ENCODE peak calls at places on chromosomes 1 and 21, in four cellular contexts. K is IMR-90, G is prostate gland, I is osteocyte. Q is an unnamed sample.

GRCh38 chr1:88035578-88035977 is 648.5 kb upstream of the PKN2 start:
- DNase-seq in K (no peak), I (no peak), G (no peak), Q (no peak)

GRCh38 chr1:205913451-205914204 is 29.6 kb downstream of the SLC26A9 start:
- DNase-seq in I (peak), K (no peak), G (peak), Q (peak)

GRCh38 chr1:153470707-153471106 is 10.3 kb upstream of the S100A7 start:
- DNase-seq in K (no peak), G (no peak), I (no peak), Q (no peak)

GRCh38 chr1:153429266-153430165 is 13.2 kb downstream of the S100A7A start:
- DNase-seq in I (peak), G (no peak), K (no peak), Q (no peak)

GRCh38 chr1:17637055-17637454 is 97.6 kb downstream of the ARHGEF10L start:
- DNase-seq in K (no peak), G (no peak), I (no peak), Q (no peak)

GRCh38 chr1:24266398-24266941 is 52.7 kb upstream of the GRHL3 start:
- DNase-seq in K (peak), I (no peak), G (no peak), Q (peak)

GRCh38 chr1:202012544-202013478 is 2.4 kb downstream of the ELF3 start:
- DNase-seq in I (no peak), G (no peak), K (no peak), Q (no peak)

GRCh38 chr1:200226268-200226968 is 183.4 kb downstream of the ZNF281 start:
- DNase-seq in G (no peak), I (no peak), K (peak), Q (no peak)

GRCh38 chr1:221868894-221869293 is 127.0 kb upstream of the DUSP10 start:
- DNase-seq in K (peak), G (no peak), I (no peak), Q (peak)

GRCh38 chr1:33141216-33141615 is 40.6 kb downstream of the TRIM62 start:
- DNase-seq in G (no peak), I (no peak), K (no peak), Q (no peak)

GRCh38 chr1:11736746-11737639 is 1.1 kb downstream of the AGTRAP start:
- DNase-seq in I (no peak), K (peak), G (peak), Q (peak)

GRCh38 chr1:145858238-145858936 is 494 bp downstream of the PIAS3 start:
- DNase-seq in G (peak), K (peak), I (no peak), Q (peak)

GRCh38 chr1:33410091-33410701 is 20.7 kb downstream of the PHC2 start:
- DNase-seq in K (peak), I (no peak), G (no peak), Q (no peak)

GRCh38 chr1:7373936-7374760 is 396.9 kb upstream of the VAMP3 start:
- DNase-seq in I (peak), K (peak), G (no peak), Q (no peak)

GRCh38 chr1:233337505-233337904 is 10.0 kb downstream of the MAP3K21 start:
- DNase-seq in K (no peak), I (no peak), G (no peak), Q (no peak)

GRCh38 chr1:246724725-246725095 is 501 bp downstream of the SCCPDH start:
- DNase-seq in I (no peak), K (peak), G (no peak), Q (peak)

GRCh38 chr1:7784492-7785071 is 491 bp downstream of the PER3 start:
- DNase-seq in I (no peak), K (no peak), G (no peak), Q (no peak)

GRCh38 chr1:218616681-218617080 is 271.5 kb downstream of the TGFB2 start:
- DNase-seq in G (no peak), I (no peak), K (peak), Q (peak)

GRCh38 chr1:211839106-211839505 is 8.5 kb upstream of the LPGAT1 start:
- DNase-seq in K (no peak), G (no peak), I (no peak), Q (no peak)

GRCh38 chr21:32340863-32341848 is 42.5 kb downstream of the MRAP start:
- DNase-seq in G (no peak), K (no peak), I (no peak), Q (no peak)

GRCh38 chr1:88646852-88647645 is 37.0 kb upstream of the PKN2 start:
- DNase-seq in I (no peak), G (no peak), K (no peak), Q (peak)

GRCh38 chr1:29339176-29339575 is 102.9 kb downstream of the PTPRU start:
- DNase-seq in I (no peak), K (no peak), G (no peak), Q (no peak)

GRCh38 chr1:155007253-155007828 is 4.7 kb downstream of the ZBTB7B start:
- DNase-seq in G (peak), I (no peak), K (no peak), Q (no peak)

GRCh38 chr1:16967095-16967567 is 13.3 kb downstream of the MFAP2 start:
- DNase-seq in K (peak), I (no peak), G (no peak), Q (peak)

GRCh38 chr1:214666674-214667073 is 63.7 kb downstream of the CENPF start:
- DNase-seq in K (no peak), I (no peak), G (no peak), Q (no peak)

GRCh38 chr21:37866027-37866426 is 50.2 kb downstream of the KCNJ6 start:
- DNase-seq in I (peak), G (no peak), K (no peak), Q (peak)

GRCh38 chr1:208184993-208185703 is 59.0 kb downstream of the PLXNA2 start:
- DNase-seq in G (no peak), I (no peak), K (peak), Q (peak)

GRCh38 chr1:97739596-97740103 is 181.2 kb downstream of the DPYD start:
- DNase-seq in I (no peak), K (peak), G (no peak), Q (no peak)

GRCh38 chr1:3523980-3524379 is 69.5 kb downstream of the ARHGEF16 start:
- DNase-seq in K (no peak), G (no peak), I (no peak), Q (no peak)

GRCh38 chr21:42040411-42041180 is 30.4 kb upstream of the ZBTB21 start:
- DNase-seq in G (no peak), I (no peak), K (peak), Q (peak)

GRCh38 chr21:28804089-28804670 is 188.5 kb downstream of the LTN1 start:
- DNase-seq in K (no peak), I (no peak), G (no peak), Q (no peak)

GRCh38 chr21:28799926-28800325 is 192.8 kb downstream of the LTN1 start:
- DNase-seq in I (no peak), K (no peak), G (no peak), Q (no peak)

GRCh38 chr21:28805885-28806284 is 186.8 kb downstream of the LTN1 start:
- DNase-seq in K (peak), I (no peak), G (no peak), Q (peak)

GRCh38 chr21:28798798-28799197 is 193.9 kb downstream of the LTN1 start:
- DNase-seq in G (no peak), K (peak), I (no peak), Q (peak)

DNA sequence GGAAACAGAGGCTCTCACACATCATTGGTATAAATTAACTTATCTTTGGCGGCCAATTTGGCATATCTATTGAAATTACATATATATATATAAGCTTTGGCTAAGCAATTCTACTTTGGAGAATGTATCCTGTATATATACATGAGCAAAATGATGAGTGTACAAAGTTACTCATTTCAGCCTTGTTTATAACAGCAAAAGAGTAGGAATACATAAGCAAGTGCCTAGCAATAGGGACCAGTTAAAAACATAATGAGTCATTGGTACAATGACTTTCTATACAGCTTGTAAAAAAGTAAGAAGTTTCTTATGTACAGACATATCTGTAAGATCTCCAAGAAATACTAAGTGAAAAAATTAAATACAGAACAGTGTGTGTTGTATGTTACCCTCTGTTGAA is 190.8 kb downstream of the LTN1 start:
- DNase-seq in G (no peak), I (no peak), K (peak), Q (no peak)
- TF ChIP-seq CTCF in G (no peak), I (no peak), K (no peak), Q (no peak)

GRCh38 chr1:225737179-225737578 is 40.4 kb upstream of the SRP9 start:
- DNase-seq in I (no peak), K (no peak), G (no peak), Q (peak)

GRCh38 chr1:225737866-225738265 is 39.8 kb upstream of the SRP9 start:
- DNase-seq in I (no peak), K (no peak), G (no peak), Q (peak)

GRCh38 chr1:225736651-225737097 is 41.0 kb upstream of the SRP9 start:
- DNase-seq in K (no peak), G (no peak), I (no peak), Q (peak)

GRCh38 chr1:225733254-225733653 is 44.4 kb upstream of the SRP9 start:
- DNase-seq in K (no peak), I (no peak), G (no peak), Q (peak)

DNA sequence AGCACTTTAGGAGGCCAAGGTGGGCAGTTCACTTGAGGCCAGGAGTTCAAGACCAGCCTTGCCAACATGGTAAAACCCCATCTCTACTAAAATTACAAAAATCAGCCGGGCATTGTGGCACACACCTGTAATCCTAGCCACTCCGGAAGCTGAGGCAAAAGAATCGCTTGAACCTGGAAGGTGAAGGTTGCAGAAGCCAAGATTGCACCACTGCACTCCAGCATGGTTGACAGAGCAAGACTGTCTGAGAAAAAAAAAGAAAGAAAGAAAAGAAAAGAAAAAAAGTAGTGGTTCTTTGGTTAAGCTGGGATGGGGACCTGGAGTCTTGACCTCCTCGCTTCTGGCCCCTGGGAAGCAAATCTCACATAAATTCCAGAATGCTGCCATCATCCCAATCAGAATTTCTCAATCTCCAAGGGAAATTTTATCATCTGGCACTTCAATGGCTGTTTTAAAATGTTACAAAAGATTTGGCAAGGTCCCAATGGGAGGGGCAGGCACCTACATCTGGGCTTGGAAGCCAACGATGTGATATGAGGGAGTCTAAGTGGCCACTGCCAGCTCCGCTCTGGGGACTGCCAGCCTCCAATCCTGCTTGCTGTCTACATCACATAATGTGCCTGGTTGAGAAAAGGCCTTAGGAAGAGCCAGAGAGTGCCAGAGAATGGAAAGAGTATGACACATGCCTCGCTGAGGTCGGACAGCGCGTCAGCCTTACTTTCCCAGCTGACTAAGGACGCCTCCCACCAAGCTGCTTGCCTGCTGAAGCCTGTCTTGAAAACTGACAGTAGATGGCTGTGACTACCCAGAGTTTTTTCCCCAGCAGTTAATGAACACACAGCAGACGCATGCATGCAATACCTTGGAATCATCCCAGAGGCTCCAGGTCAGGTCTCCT is 42.1 kb upstream of the SRP9 start:
- DNase-seq in G (peak), I (peak), K (peak), Q (peak)
- TF ChIP-seq CTCF in G (no peak), I (no peak), K (peak), Q (peak)

DNA sequence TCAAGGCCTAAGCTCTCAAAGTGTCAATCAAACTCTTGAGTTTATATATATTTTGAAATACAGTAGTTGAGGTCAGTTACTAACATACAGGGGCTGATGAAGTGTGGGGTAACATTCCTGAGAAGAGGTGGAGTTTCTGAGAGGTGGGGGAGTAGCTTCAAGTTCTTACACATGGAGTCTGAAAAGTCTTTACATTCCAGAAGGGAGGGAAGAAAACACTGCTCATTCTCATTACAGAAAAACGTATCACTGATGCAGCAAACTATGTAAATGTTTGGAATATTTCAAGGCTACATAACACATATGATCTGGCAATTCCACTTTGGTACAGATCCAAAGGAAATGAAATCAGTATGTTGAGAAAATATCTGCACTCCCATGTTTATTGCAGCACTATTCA is 1065.8 kb upstream of the B3GALT2 start:
- DNase-seq in I (no peak), G (no peak), K (peak), Q (no peak)
- TF ChIP-seq CTCF in I (no peak), G (no peak), K (no peak), Q (no peak)

GRCh38 chr1:34787461-34788420 is 5.1 kb upstream of the GJA4 start:
- DNase-seq in G (no peak), K (peak), I (no peak), Q (no peak)
- TF ChIP-seq CTCF in G (no peak), K (peak), I (peak), Q (no peak)

GRCh38 chr1:162488219-162488618 is 9.4 kb upstream of the UHMK1 start:
- DNase-seq in I (no peak), G (no peak), K (no peak), Q (no peak)

GRCh38 chr1:162487241-162487640 is 10.4 kb upstream of the UHMK1 start:
- DNase-seq in G (no peak), K (no peak), I (no peak), Q (no peak)

GRCh38 chr1:162485236-162485635 is 12.4 kb upstream of the UHMK1 start:
- DNase-seq in G (no peak), K (peak), I (no peak), Q (no peak)
- TF ChIP-seq CTCF in G (no peak), K (no peak), I (no peak), Q (no peak)

GRCh38 chr21:45954271-45954670 is 27.3 kb upstream of the COL6A1 start:
- DNase-seq in G (no peak), I (no peak), K (no peak), Q (no peak)
- TF ChIP-seq CTCF in G (no peak), I (peak), K (peak), Q (no peak)

GRCh38 chr1:43875327-43875726 is 58.3 kb upstream of the ARTN start:
- DNase-seq in G (no peak), I (no peak), K (no peak), Q (no peak)
- TF ChIP-seq CTCF in G (no peak), I (no peak), K (no peak), Q (no peak)

GRCh38 chr1:26608895-26609294 is 79.3 kb downstream of the RPS6KA1 start:
- DNase-seq in I (no peak), G (no peak), K (no peak), Q (no peak)
- TF ChIP-seq CTCF in I (peak), G (no peak), K (no peak), Q (no peak)

DNA sequence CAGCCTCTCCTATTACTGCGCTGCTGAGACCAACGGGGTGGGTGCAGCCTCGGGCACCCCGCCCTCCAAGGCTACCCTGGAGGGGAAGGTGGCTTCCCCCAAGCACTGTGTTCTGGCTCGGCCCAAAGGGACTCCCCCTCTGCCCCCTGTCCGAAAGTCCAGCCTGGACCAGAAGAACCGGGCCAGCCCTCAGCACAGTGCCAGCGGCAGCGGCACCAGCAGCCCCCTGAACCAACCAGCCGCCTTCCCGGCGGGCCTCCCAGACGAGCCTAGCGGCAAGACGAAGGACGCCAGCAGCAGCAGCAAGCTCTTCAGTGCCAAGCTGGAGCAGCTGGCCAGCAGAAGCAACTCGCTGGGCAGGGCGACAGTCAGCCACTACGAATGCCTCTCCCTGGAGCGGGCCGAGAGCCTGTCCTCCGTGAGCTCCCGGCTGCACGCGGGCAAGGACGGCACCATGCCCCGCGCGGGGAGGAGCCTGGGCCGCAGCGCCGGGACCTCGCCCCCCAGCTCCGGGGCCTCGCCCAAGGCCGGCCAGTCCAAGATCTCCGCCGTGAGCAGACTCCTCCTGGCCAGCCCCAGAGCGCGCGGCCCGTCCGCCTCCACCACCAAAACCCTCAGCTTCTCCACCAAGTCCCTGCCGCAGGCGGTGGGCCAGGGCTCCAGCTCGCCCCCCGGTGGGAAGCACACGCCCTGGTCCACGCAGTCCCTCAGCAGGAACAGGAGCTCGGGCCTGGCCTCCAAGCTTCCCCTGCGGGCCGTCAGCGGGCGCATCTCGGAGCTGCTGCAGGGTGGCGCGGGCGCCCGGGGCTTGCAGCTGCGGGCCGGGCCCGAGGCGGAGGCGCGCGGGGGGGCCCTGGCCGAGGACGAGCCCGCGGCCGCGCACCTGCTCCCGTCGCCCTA is 533.1 kb downstream of the KIF26B start:
- DNase-seq in K (no peak), G (no peak), I (no peak), Q (no peak)
- TF ChIP-seq CTCF in K (no peak), G (no peak), I (no peak), Q (no peak)

GRCh38 chr1:100352267-100353072 is at the start of gene CDC14A:
- DNase-seq in K (peak), G (peak), I (peak), Q (peak)

GRCh38 chr1:100353988-100354387 is 1.7 kb downstream of the CDC14A start:
- DNase-seq in I (no peak), K (peak), G (no peak), Q (peak)

GRCh38 chr1:100351095-100351884 is 1.0 kb upstream of the CDC14A start:
- DNase-seq in K (peak), I (peak), G (peak), Q (peak)

GRCh38 chr1:100354971-100355394 is 2.7 kb downstream of the CDC14A start:
- DNase-seq in G (peak), K (peak), I (no peak), Q (peak)

DNA sequence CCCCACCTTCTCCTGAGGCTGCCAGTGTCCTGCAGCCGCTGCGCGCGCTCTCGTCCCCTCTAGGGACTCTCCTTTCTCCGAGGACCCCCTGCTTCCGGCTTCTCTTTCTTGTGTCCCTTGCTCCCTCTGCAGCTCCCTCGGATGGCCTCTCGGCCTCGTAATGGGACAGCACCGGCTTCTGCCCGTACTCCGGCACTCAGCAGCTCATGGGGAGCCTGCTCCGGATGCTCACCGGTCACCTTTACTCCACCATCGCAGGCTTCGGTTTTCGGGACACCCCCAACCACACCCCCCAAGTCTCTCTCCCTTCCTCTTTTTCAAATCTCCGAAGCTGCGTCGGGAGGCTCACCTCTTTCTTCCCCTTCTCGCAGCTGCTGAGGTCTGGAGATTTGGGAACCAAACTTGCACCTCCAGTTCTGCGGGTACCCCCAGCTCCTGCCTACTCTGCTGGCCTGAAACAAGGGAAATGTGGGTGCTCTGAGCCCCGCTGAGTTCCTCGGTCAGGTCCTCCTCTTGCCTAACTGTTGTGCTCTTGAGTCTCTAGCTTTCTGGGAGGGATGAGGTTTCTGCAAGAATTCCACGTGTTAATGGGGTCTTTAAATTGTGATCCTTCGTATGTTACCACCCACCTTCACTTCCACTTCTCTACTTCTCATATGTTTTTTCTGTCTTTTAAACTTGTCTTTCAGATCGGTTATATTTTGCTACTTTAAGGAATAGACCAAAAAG is 931 bp downstream of the CDC14A start:
- DNase-seq in I (no peak), G (peak), K (no peak), Q (no peak)
- TF ChIP-seq CTCF in I (no peak), G (no peak), K (no peak), Q (no peak)

Q was measured in MCF 10A.